ENCODE peak calls at places on chromosomes 2 and 18, in eight cellular contexts. D is NCI-H82; K is AG04450; E is NCI-H1105 treated with DMSO at 0.1 percent for 48 hours; M is naive thymus-derived CD8-positive, alpha-beta T cell; S is NCI-H1092 treated with DMSO at 0.1 percent for 48 hours; T is EL; B is activated CD4-positive, alpha-beta T cell treated with anti-CD3 and anti-CD28 coated beads for 36 hours. C is an unnamed sample.

GRCh38 chr2:30239308-30240161 is 8.2 kb downstream of the LBH start:
- DNase-seq in D (peak), K (no peak), E (peak), M (peak), S (no peak), T (peak), B (peak), C (no peak)

GRCh38 chr2:232646726-232647125 is 13.3 kb downstream of the EFHD1 start:
- DNase-seq in D (no peak), K (no peak), E (no peak), M (no peak), S (no peak), T (no peak), B (no peak), C (no peak)

GRCh38 chr2:84957771-84958134 is 13.2 kb upstream of the KCMF1 start:
- DNase-seq in D (no peak), K (no peak), E (no peak), M (no peak), S (no peak), T (no peak), B (no peak), C (no peak)

GRCh38 chr2:240739797-240740196 is 48.1 kb downstream of the AQP12A start:
- DNase-seq in D (no peak), K (no peak), E (no peak), M (no peak), S (no peak), T (no peak), B (peak), C (no peak)

GRCh38 chr2:85324639-85325465 is 2.9 kb downstream of the TGOLN2 start:
- DNase-seq in D (no peak), K (no peak), E (no peak), M (no peak), S (no peak), T (peak), B (no peak), C (no peak)

GRCh38 chr18:12943200-12943599 is 4.6 kb upstream of the SEH1L start:
- DNase-seq in D (no peak), K (no peak), E (no peak), M (no peak), S (no peak), T (peak), B (no peak), C (no peak)

GRCh38 chr18:43271593-43272432 is 5.5 kb downstream of the SYT4 start:
- DNase-seq in D (peak), K (peak), E (peak), M (no peak), S (peak), T (peak), B (peak), C (peak)

GRCh38 chr2:17373736-17374135 is 144.5 kb downstream of the RAD51AP2 start:
- DNase-seq in D (no peak), K (peak), E (no peak), M (no peak), S (no peak), T (no peak), B (no peak), C (no peak)

GRCh38 chr2:74887445-74887951 is 53.6 kb downstream of the HK2 start:
- DNase-seq in D (no peak), K (no peak), E (no peak), M (no peak), S (no peak), T (peak), B (no peak), C (no peak)

GRCh38 chr2:129922571-129923264 is 56.7 kb upstream of the RAB6C start:
- DNase-seq in D (peak), K (no peak), E (peak), M (no peak), S (peak), T (no peak), B (peak), C (no peak)

GRCh38 chr18:74388227-74388626 is 68.9 kb downstream of the DIPK1C start:
- DNase-seq in D (no peak), K (no peak), E (no peak), M (no peak), S (no peak), T (no peak), B (no peak), C (no peak)

GRCh38 chr2:15937882-15938802 is 2.2 kb upstream of the MYCN start:
- DNase-seq in D (no peak), K (no peak), E (no peak), M (no peak), S (no peak), T (no peak), B (no peak), C (no peak)

GRCh38 chr2:96537734-96538486 is 1.4 kb downstream of the ARID5A start:
- DNase-seq in D (no peak), K (no peak), E (no peak), M (peak), S (no peak), T (no peak), B (peak), C (no peak)

GRCh38 chr18:69161383-69162028 is 239.2 kb upstream of the DOK6 start:
- DNase-seq in D (no peak), K (peak), E (no peak), M (no peak), S (no peak), T (no peak), B (no peak), C (no peak)

GRCh38 chr2:212409560-212409959 is 129.0 kb downstream of the ERBB4 start:
- DNase-seq in D (no peak), K (no peak), E (no peak), M (no peak), S (no peak), T (no peak), B (no peak), C (no peak)

GRCh38 chr18:62809900-62810299 is 94.6 kb downstream of the PHLPP1 start:
- DNase-seq in D (no peak), K (no peak), E (no peak), M (no peak), S (no peak), T (no peak), B (no peak), C (no peak)

GRCh38 chr2:120219766-120220165 is 3.4 kb downstream of the TMEM185B start:
- DNase-seq in D (no peak), K (no peak), E (no peak), M (no peak), S (no peak), T (no peak), B (no peak), C (no peak)

GRCh38 chr2:151498178-151498577 is 88.5 kb downstream of the RIF1 start:
- DNase-seq in D (no peak), K (no peak), E (no peak), M (no peak), S (no peak), T (no peak), B (no peak), C (no peak)

GRCh38 chr2:187440101-187440500 is 8.0 kb downstream of the CALCRL start:
- DNase-seq in D (no peak), K (no peak), E (no peak), M (no peak), S (no peak), T (no peak), B (no peak), C (no peak)

GRCh38 chr2:72080286-72081145 is 67.1 kb downstream of the CYP26B1 start:
- DNase-seq in D (no peak), K (no peak), E (peak), M (no peak), S (no peak), T (no peak), B (no peak), C (no peak)

GRCh38 chr2:122737429-122738077 is 982.1 kb downstream of the TSN start:
- DNase-seq in D (no peak), K (no peak), E (no peak), M (no peak), S (no peak), T (peak), B (no peak), C (no peak)

GRCh38 chr2:204033601-204034495 is 97.3 kb downstream of the ICOS start:
- DNase-seq in D (no peak), K (no peak), E (no peak), M (no peak), S (no peak), T (no peak), B (no peak), C (no peak)

GRCh38 chr2:113886479-113887383 is 3.2 kb upstream of the ACTR3 start:
- DNase-seq in D (no peak), K (peak), E (no peak), M (no peak), S (no peak), T (peak), B (peak), C (no peak)

GRCh38 chr2:67895171-67895941 is 167.4 kb downstream of the C1D start:
- DNase-seq in D (peak), K (no peak), E (no peak), M (no peak), S (no peak), T (no peak), B (no peak), C (no peak)

GRCh38 chr2:55888941-55889340 is 34.6 kb downstream of the EFEMP1 start:
- DNase-seq in D (no peak), K (no peak), E (peak), M (no peak), S (no peak), T (peak), B (no peak), C (no peak)

GRCh38 chr2:75136001-75136400 is 63.3 kb downstream of the TACR1 start:
- DNase-seq in D (no peak), K (no peak), E (no peak), M (no peak), S (no peak), T (no peak), B (no peak), C (no peak)

GRCh38 chr18:10239138-10239537 is 215.3 kb upstream of the APCDD1 start:
- DNase-seq in D (no peak), K (no peak), E (no peak), M (no peak), S (no peak), T (no peak), B (no peak), C (no peak)

GRCh38 chr2:216635701-216636541 is 2.7 kb downstream of the IGFBP2 start:
- DNase-seq in D (peak), K (no peak), E (no peak), M (no peak), S (no peak), T (no peak), B (no peak), C (no peak)

GRCh38 chr2:16049406-16049805 is 109.1 kb downstream of the MYCN start:
- DNase-seq in D (peak), K (no peak), E (no peak), M (no peak), S (no peak), T (no peak), B (no peak), C (no peak)

GRCh38 chr2:190183535-190183934 is 121.0 kb upstream of the MSTN start:
- DNase-seq in D (no peak), K (no peak), E (no peak), M (no peak), S (no peak), T (no peak), B (no peak), C (no peak)

GRCh38 chr2:158405341-158405740 is 51.2 kb downstream of the CCDC148 start:
- DNase-seq in D (no peak), K (no peak), E (no peak), M (no peak), S (no peak), T (no peak), B (no peak), C (no peak)

GRCh38 chr18:50614838-50615237 is 55.0 kb downstream of the MAPK4 start:
- DNase-seq in D (no peak), K (no peak), E (no peak), M (no peak), S (no peak), T (no peak), B (no peak), C (no peak)

GRCh38 chr2:236608308-236608564 is 38.6 kb downstream of the ACKR3 start:
- DNase-seq in D (no peak), K (no peak), E (no peak), M (no peak), S (no peak), T (peak), B (no peak), C (no peak)

GRCh38 chr2:173547493-173547892 is 192.8 kb downstream of the CDCA7 start:
- DNase-seq in D (no peak), K (no peak), E (no peak), M (no peak), S (no peak), T (no peak), B (no peak), C (no peak)

C was measured in brain pericyte.